ENCODE peak calls at places on chromosomes 1 and 21, in nine cellular contexts. Y is progenitor cell of endocrine pancreas, I is NCI-H2081, E is activated T-cell treated with anti-CD3 and anti-CD28 coated beads for 1 hour, P is astrocyte of the hippocampus, U is DMS 273 treated with DMSO at 0.1 percent for 48 hours, R is Right ventricle myocardium inferior, K is SW 1271, T is heart right ventricle. V is an unnamed sample.

GRCh38 chr1:150979723-150980056 is 2.4 kb upstream of the ANXA9 start:
- DNase-seq in P (no peak), E (no peak), U (no peak), K (no peak), Y (no peak), T (no peak), I (no peak), R (no peak), V (no peak)

GRCh38 chr21:36073181-36073580 is 3.4 kb downstream of the CBR1 start:
- DNase-seq in Y (no peak), P (no peak), R (no peak), T (no peak), E (no peak), I (no peak), K (no peak), U (no peak), V (no peak)

GRCh38 chr1:21924503-21925005 is 12.6 kb downstream of the HSPG2 start:
- DNase-seq in Y (no peak), U (no peak), K (no peak), T (peak), I (no peak), R (peak), P (no peak), E (no peak), V (no peak)

GRCh38 chr1:85041793-85042192 is 6.5 kb downstream of the MCOLN3 start:
- DNase-seq in U (no peak), E (no peak), T (no peak), K (no peak), P (no peak), R (no peak), Y (no peak), I (no peak), V (no peak)

GRCh38 chr1:37476460-37477197 is 2.2 kb downstream of the ZC3H12A start:
- DNase-seq in U (peak), K (peak), P (peak), R (peak), Y (no peak), E (no peak), I (no peak), T (peak), V (peak)

GRCh38 chr1:87513270-87513669 is 184.6 kb downstream of the LMO4 start:
- DNase-seq in R (no peak), I (no peak), K (no peak), T (no peak), Y (no peak), U (no peak), P (peak), E (no peak), V (peak)

GRCh38 chr1:25642710-25643109 is 26.1 kb downstream of the MAN1C1 start:
- DNase-seq in T (no peak), K (no peak), E (peak), U (no peak), R (no peak), P (no peak), I (no peak), Y (no peak), V (peak)

GRCh38 chr21:44800971-44801467 is 601 bp downstream of the UBE2G2 start:
- DNase-seq in P (peak), K (no peak), T (no peak), Y (no peak), R (no peak), U (peak), I (peak), E (no peak), V (peak)

GRCh38 chr1:82160036-82160435 is 359.3 kb downstream of the ADGRL2 start:
- DNase-seq in U (no peak), K (no peak), E (no peak), I (no peak), P (peak), Y (no peak), T (no peak), R (no peak), V (peak)

GRCh38 chr1:15218287-15219279 is 28.4 kb upstream of the FHAD1 start:
- DNase-seq in I (no peak), R (no peak), U (no peak), T (peak), K (no peak), E (no peak), Y (no peak), P (no peak), V (peak)

GRCh38 chr1:67491280-67491679 is 61.1 kb upstream of the SERBP1 start:
- DNase-seq in T (no peak), K (no peak), R (no peak), Y (no peak), E (no peak), U (no peak), I (no peak), P (no peak), V (no peak)

GRCh38 chr1:202568466-202569196 is 141.6 kb downstream of the SYT2 start:
- DNase-seq in Y (no peak), T (no peak), P (no peak), E (no peak), K (no peak), R (no peak), U (no peak), I (no peak), V (no peak)

GRCh38 chr1:165116732-165117131 is 239.8 kb downstream of the LMX1A start:
- DNase-seq in P (peak), E (no peak), R (no peak), U (no peak), T (no peak), I (no peak), Y (no peak), K (no peak), V (peak)

GRCh38 chr1:151010346-151010726 is 2.1 kb downstream of the PRUNE1 start:
- DNase-seq in E (no peak), I (no peak), R (no peak), T (no peak), P (no peak), Y (no peak), U (no peak), K (no peak), V (no peak)

GRCh38 chr21:34091607-34092006 is 18.2 kb downstream of the MRPS6 start:
- DNase-seq in E (no peak), K (no peak), P (no peak), T (no peak), I (no peak), Y (no peak), U (no peak), R (no peak), V (no peak)

GRCh38 chr1:100785399-100786082 is 66.0 kb downstream of the VCAM1 start:
- DNase-seq in U (no peak), E (no peak), K (no peak), I (no peak), P (peak), Y (no peak), R (no peak), T (no peak), V (peak)

GRCh38 chr1:243890576-243890975 is 40.5 kb upstream of the AKT3 start:
- DNase-seq in E (no peak), U (no peak), I (no peak), Y (no peak), K (no peak), P (peak), R (no peak), T (no peak), V (no peak)

GRCh38 chr1:223215026-223215425 is 72.0 kb upstream of the TLR5 start:
- DNase-seq in I (no peak), R (no peak), K (no peak), U (no peak), P (no peak), Y (no peak), T (no peak), E (no peak), V (no peak)

GRCh38 chr1:39526466-39527189 is 35.2 kb downstream of the BMP8A start:
- DNase-seq in I (no peak), Y (no peak), E (no peak), K (no peak), P (no peak), U (no peak), R (no peak), T (no peak), V (no peak)

GRCh38 chr21:37237764-37238163 is 29.4 kb downstream of the VPS26C start:
- DNase-seq in K (no peak), T (no peak), R (no peak), P (no peak), Y (no peak), E (no peak), U (no peak), I (peak), V (no peak)

GRCh38 chr1:26203642-26204318 is 13.4 kb downstream of the CATSPER4 start:
- DNase-seq in T (no peak), E (no peak), U (no peak), R (no peak), Y (no peak), I (no peak), K (no peak), P (no peak), V (no peak)

GRCh38 chr1:230976825-230977747 is 1.6 kb downstream of the TTC13 start:
- DNase-seq in E (peak), K (no peak), T (peak), I (no peak), U (no peak), Y (no peak), P (no peak), R (no peak), V (no peak)

GRCh38 chr1:211589782-211590721 is 11.1 kb upstream of the SLC30A1 start:
- DNase-seq in Y (no peak), I (no peak), E (no peak), R (peak), T (peak), P (no peak), U (no peak), K (no peak), V (peak)

GRCh38 chr21:26715878-26716506 is 129.2 kb downstream of the ADAMTS1 start:
- DNase-seq in E (no peak), P (peak), K (no peak), R (no peak), T (peak), Y (peak), U (no peak), I (peak), V (peak)

GRCh38 chr1:210437111-210437510 is 108.4 kb downstream of the HHAT start:
- DNase-seq in R (no peak), T (no peak), I (no peak), U (no peak), E (no peak), P (no peak), Y (no peak), K (no peak), V (no peak)

GRCh38 chr1:94324168-94324544 is 86.8 kb upstream of the ARHGAP29 start:
- DNase-seq in P (peak), R (no peak), T (no peak), I (no peak), K (no peak), U (no peak), E (no peak), Y (no peak), V (peak)

GRCh38 chr1:25952851-25953401 is 44.9 kb downstream of the PAFAH2 start:
- DNase-seq in E (no peak), K (no peak), R (peak), U (peak), I (no peak), P (no peak), T (peak), Y (no peak), V (no peak)

GRCh38 chr1:84163123-84164038 is 19.3 kb downstream of the PRKACB start:
- DNase-seq in R (no peak), E (no peak), K (no peak), P (no peak), I (peak), U (no peak), Y (no peak), T (no peak), V (no peak)

GRCh38 chr1:222784916-222785315 is 29.9 kb upstream of the DISP1 start:
- DNase-seq in E (no peak), K (no peak), P (no peak), T (no peak), I (no peak), R (no peak), U (no peak), Y (no peak), V (no peak)

GRCh38 chr1:103106426-103107321 is 1.6 kb downstream of the COL11A1 start:
- DNase-seq in K (no peak), T (no peak), R (no peak), P (peak), E (no peak), I (peak), Y (peak), U (no peak), V (no peak)

GRCh38 chr1:10761503-10762152 is 34.8 kb downstream of the CASZ1 start:
- DNase-seq in R (no peak), T (no peak), E (no peak), P (peak), Y (no peak), I (no peak), U (no peak), K (no peak), V (no peak)

GRCh38 chr1:201999625-202000238 is 10.7 kb upstream of the ELF3 start:
- DNase-seq in Y (peak), P (peak), I (peak), K (no peak), T (peak), R (no peak), U (peak), E (no peak), V (peak)

GRCh38 chr1:43766818-43767525 is 59.6 kb downstream of the ST3GAL3 start:
- DNase-seq in Y (no peak), R (no peak), I (no peak), K (no peak), E (no peak), P (peak), T (no peak), U (no peak), V (no peak)

GRCh38 chr1:17441265-17441992 is 2.0 kb upstream of the RCC2 start:
- DNase-seq in P (peak), U (no peak), R (no peak), T (no peak), I (no peak), K (no peak), E (no peak), Y (no peak), V (no peak)

GRCh38 chr1:178540646-178541045 is 27.7 kb downstream of the TEX35 start:
- DNase-seq in P (peak), E (no peak), U (peak), I (no peak), R (no peak), Y (no peak), K (no peak), T (no peak), V (peak)

GRCh38 chr21:46650476-46651098 is 15.1 kb downstream of the PRMT2 start:
- DNase-seq in U (no peak), P (no peak), Y (no peak), T (no peak), E (no peak), I (no peak), K (no peak), R (peak), V (no peak)

GRCh38 chr1:35825255-35825654 is 17.4 kb downstream of the AGO4 start:
- DNase-seq in Y (no peak), E (no peak), K (no peak), I (no peak), U (no peak), P (no peak), R (no peak), T (no peak), V (no peak)

GRCh38 chr1:189237008-189237407 is 1240.7 kb downstream of the BRINP3 start:
- DNase-seq in E (no peak), T (no peak), I (no peak), P (no peak), Y (no peak), K (no peak), R (no peak), U (no peak), V (no peak)